ENCODE peak calls at places on chromosomes 1 and 21, in eight cellular contexts. A is esophagus muscularis mucosa, Y is aorta, G is cardiac muscle cell, C is adrenal gland, Q is suprapubic skin, R is PC-3, P is SK-N-SH. E is an unnamed sample.

GRCh38 chr1:231376101-231376500 is 38.0 kb downstream of the SPRTN start:
- DNase-seq in Y (no peak), P (no peak), R (peak; percentile 26), G (no peak), C (no peak), A (no peak), Q (no peak), E (no peak)

GRCh38 chr1:156816561-156817328 is at the start of gene SH2D2A:
- DNase-seq in A (peak; percentile 93), R (peak; percentile 80), Q (no peak), G (peak; percentile 83), C (peak; percentile 51), Y (peak; percentile 75), P (no peak), E (peak; percentile 81)

GRCh38 chr21:33069994-33070811 is at the start of gene OLIG1:
- DNase-seq in R (peak; percentile 56), G (peak; percentile 34), Y (no peak), Q (no peak), C (no peak), A (no peak), P (peak; percentile 48), E (peak; percentile 11)

GRCh38 chr1:7538849-7539771 is 232.0 kb upstream of the VAMP3 start:
- DNase-seq in G (no peak), Y (peak; percentile 32), P (peak; percentile 77), C (no peak), Q (no peak), A (no peak), R (no peak), E (no peak)

GRCh38 chr1:44926311-44926781 is 60.0 kb downstream of the EIF2B3 start:
- DNase-seq in Y (no peak), R (no peak), C (no peak), G (no peak), A (no peak), Q (no peak), P (no peak), E (no peak)

GRCh38 chr21:22900511-22900910 is 1902.3 kb downstream of the NCAM2 start:
- DNase-seq in P (peak; percentile 8), C (no peak), A (no peak), Q (no peak), Y (no peak), G (no peak), R (peak; percentile 59), E (no peak)

GRCh38 chr21:41960386-41960785 is 6.6 kb upstream of the C2CD2 start:
- DNase-seq in Q (no peak), Y (no peak), A (no peak), R (no peak), P (no peak), G (no peak), C (no peak), E (no peak)

GRCh38 chr1:180946537-180947507 is 34.1 kb downstream of the KIAA1614 start:
- DNase-seq in P (peak; percentile 33), A (no peak), R (no peak), Y (no peak), Q (no peak), G (no peak), C (no peak), E (no peak)

GRCh38 chr21:35575280-35575915 is 484.9 kb downstream of the SETD4 start:
- DNase-seq in A (no peak), Y (no peak), C (no peak), Q (no peak), R (no peak), P (no peak), G (no peak), E (no peak)

GRCh38 chr1:9792156-9793042 is 31.4 kb downstream of the CLSTN1 start:
- DNase-seq in A (no peak), Y (no peak), C (peak; percentile 32), R (peak; percentile 21), P (peak; percentile 80), Q (no peak), G (peak; percentile 11), E (peak; percentile 24)

GRCh38 chr1:208450958-208451357 is 206.8 kb upstream of the PLXNA2 start:
- DNase-seq in A (no peak), P (no peak), G (no peak), Q (no peak), R (no peak), Y (no peak), C (no peak), E (no peak)

GRCh38 chr1:181139631-181140051 is 51.1 kb downstream of the IER5 start:
- DNase-seq in G (no peak), R (peak; percentile 86), Q (no peak), Y (no peak), C (no peak), A (no peak), P (no peak), E (no peak)

GRCh38 chr1:226698659-226699058 is 40.4 kb downstream of the ITPKB start:
- DNase-seq in Q (no peak), R (no peak), C (no peak), A (no peak), P (no peak), G (no peak), Y (no peak), E (no peak)
- H3K4me1 ChIP-seq in Q (peaks cover 49% of the 10 kb centered on the region), R (peaks cover 40% of the 10 kb centered on the region), C (peaks cover 7% of the 10 kb centered on the region), A (peaks cover 3% of the 10 kb centered on the region), P (peaks cover 16% of the 10 kb centered on the region), G (no peaks in the 10 kb centered on the region), Y (no peaks in the 10 kb centered on the region), E (no peaks in the 10 kb centered on the region)

DNA sequence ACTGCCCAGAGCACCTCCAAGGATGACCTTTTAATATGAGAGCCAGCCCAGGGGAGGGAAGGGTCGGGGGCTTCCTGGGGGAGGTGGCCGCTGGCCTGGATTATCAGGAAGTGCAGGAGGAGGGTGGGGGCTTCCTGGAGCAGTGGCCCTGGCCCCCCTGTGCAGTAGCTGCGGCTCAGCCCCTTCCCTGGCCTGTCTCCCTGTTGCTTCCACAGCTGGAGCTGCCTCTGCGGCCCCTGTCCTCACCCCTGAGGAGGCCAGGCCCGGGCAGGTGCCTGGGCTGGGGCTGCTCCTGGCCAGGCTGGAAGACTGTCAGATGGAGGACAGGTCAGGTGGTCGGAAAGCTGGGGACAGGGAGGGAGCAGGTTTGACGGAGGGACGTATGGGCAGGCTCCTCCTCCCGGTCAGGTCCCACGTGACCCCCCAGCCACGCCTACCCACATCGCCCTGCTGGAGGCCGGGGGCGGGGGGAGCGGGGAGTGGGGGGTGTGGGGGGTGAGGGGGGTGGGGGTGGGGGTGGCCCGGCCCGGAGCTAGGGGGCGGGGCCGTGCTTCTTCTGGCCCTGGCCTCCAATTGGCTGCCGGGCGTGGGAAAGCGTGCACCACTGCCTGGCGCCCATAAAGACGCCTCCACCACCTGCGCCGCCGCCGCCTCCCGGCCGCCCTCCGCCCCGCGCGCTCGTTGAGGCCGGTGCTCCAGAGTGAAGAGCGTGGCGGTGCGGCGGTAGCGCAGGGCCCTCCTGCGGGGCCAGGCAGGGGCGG is 10.2 kb upstream of the TNFRSF14 start:
- DNase-seq in R (peak; percentile 95), P (peak; percentile 98), Y (peak; percentile 93), G (peak; percentile 65), Q (peak; percentile 96), C (peak; percentile 96), A (peak; percentile 96), E (peak; percentile 87)
- H3K4me1 ChIP-seq in R (peaks cover 22% of the 10 kb centered on the region), P (no peaks in the 10 kb centered on the region), Y (no peaks in the 10 kb centered on the region), G (peaks cover 35% of the 10 kb centered on the region), Q (peaks cover 79% of the 10 kb centered on the region), C (peaks cover 41% of the 10 kb centered on the region), A (peaks cover 70% of the 10 kb centered on the region), E (no peaks in the 10 kb centered on the region)

GRCh38 chr1:201486158-201486557 is 17.2 kb upstream of the PHLDA3 start:
- DNase-seq in R (no peak), P (no peak), G (peak; percentile 93), A (no peak), Y (no peak), Q (no peak), C (no peak), E (no peak)

GRCh38 chr1:201489656-201490261 is 17.2 kb downstream of the CSRP1 start:
- DNase-seq in Y (no peak), A (no peak), C (no peak), R (no peak), Q (no peak), P (no peak), G (no peak), E (no peak)

GRCh38 chr1:201490708-201491131 is 16.2 kb downstream of the CSRP1 start:
- DNase-seq in Y (no peak), Q (no peak), G (peak; percentile 56), C (no peak), R (no peak), P (no peak), A (no peak), E (no peak)

GRCh38 chr1:201487742-201488141 is 18.8 kb upstream of the PHLDA3 start:
- DNase-seq in C (no peak), Q (no peak), R (no peak), Y (no peak), P (no peak), A (no peak), G (no peak), E (no peak)

GRCh38 chr1:201488817-201489581 is 17.9 kb downstream of the CSRP1 start:
- DNase-seq in C (peak; percentile 96), Q (no peak), P (peak; percentile 47), Y (peak; percentile 92), G (peak; percentile 93), R (peak; percentile 94), A (no peak), E (no peak)
- H3K4me1 ChIP-seq in C (peaks cover 21% of the 10 kb centered on the region), Q (peaks cover 59% of the 10 kb centered on the region), P (peaks cover 38% of the 10 kb centered on the region), Y (no peaks in the 10 kb centered on the region), G (peaks cover 55% of the 10 kb centered on the region), R (peaks cover 27% of the 10 kb centered on the region), A (peaks cover 100% of the 10 kb centered on the region), E (no peaks in the 10 kb centered on the region)

GRCh38 chr1:31752258-31752657 is 11.9 kb downstream of the ADGRB2 start:
- DNase-seq in P (no peak), C (no peak), Q (no peak), A (no peak), R (no peak), G (no peak), Y (no peak), E (no peak)
- H3K4me1 ChIP-seq in P (peaks cover 35% of the 10 kb centered on the region), C (no peaks in the 10 kb centered on the region), Q (peaks cover 6% of the 10 kb centered on the region), A (peaks cover 15% of the 10 kb centered on the region), R (no peaks in the 10 kb centered on the region), G (peaks cover 83% of the 10 kb centered on the region), Y (no peaks in the 10 kb centered on the region), E (peaks cover 6% of the 10 kb centered on the region)

GRCh38 chr1:54569339-54569738 is 21.3 kb downstream of the ACOT11 start:
- DNase-seq in G (peak; percentile 49), C (no peak), P (no peak), A (no peak), Q (no peak), R (peak; percentile 14), Y (peak; percentile 83), E (no peak)
- H3K4me1 ChIP-seq in G (peaks cover 13% of the 10 kb centered on the region), C (no peaks in the 10 kb centered on the region), P (peaks cover 14% of the 10 kb centered on the region), A (peaks cover 50% of the 10 kb centered on the region), Q (peaks cover 25% of the 10 kb centered on the region), R (peaks cover 28% of the 10 kb centered on the region), Y (no peaks in the 10 kb centered on the region), E (peaks cover 2% of the 10 kb centered on the region)

E was measured in small intestine.